ENCODE peak calls at places on chromosome 7, in four cellular contexts. O is activated T-cell treated with anti-CD3 and anti-CD28 coated beads, Interleukin-2, amount 50 U/mL, for 4 hours; N is activated CD4-positive, alpha-beta T cell treated with anti-CD3 and anti-CD28 coated beads, Interleukin-2, amount 50 U/mL, for 1 hour; A is NB4. X is an unnamed sample.

GRCh38 chr7:33457041-33457440 is 327.7 kb downstream of the BBS9 start:
- DNase-seq in A (no peak), O (no peak), N (no peak), X (no peak)

GRCh38 chr7:30437823-30438574 is 40.6 kb downstream of the NOD1 start:
- DNase-seq in A (no peak), N (no peak), O (no peak), X (no peak)

GRCh38 chr7:24907311-24907886 is 72.6 kb downstream of the OSBPL3 start:
- DNase-seq in N (no peak), O (no peak), A (peak; percentile 55), X (no peak)

GRCh38 chr7:136045992-136046391 is 68.8 kb upstream of the MTPN start:
- DNase-seq in N (no peak), A (no peak), O (no peak), X (no peak)

GRCh38 chr7:2926120-2926897 is 82.2 kb upstream of the GNA12 start:
- DNase-seq in A (no peak), N (no peak), O (no peak), X (no peak)

GRCh38 chr7:95594185-95594584 is 2.1 kb downstream of the PDK4 start:
- DNase-seq in A (no peak), O (no peak), N (no peak), X (no peak)

GRCh38 chr7:2010101-2010500 is 222.6 kb downstream of the MAD1L1 start:
- DNase-seq in N (no peak), O (no peak), A (no peak), X (no peak)

GRCh38 chr7:29239638-29240037 is 45.1 kb downstream of the CHN2 start:
- DNase-seq in A (peak; percentile 42), N (no peak), O (no peak), X (no peak)

GRCh38 chr7:120583835-120584586 is 273.9 kb downstream of the TSPAN12 start:
- DNase-seq in N (no peak), O (no peak), A (no peak), X (no peak)

GRCh38 chr7:5431485-5432118 is 8.0 kb upstream of the TNRC18 start:
- DNase-seq in N (no peak), A (no peak), O (no peak), X (no peak)

GRCh38 chr7:139660317-139661042 is 117.3 kb downstream of the HIPK2 start:
- DNase-seq in O (no peak), A (no peak), N (no peak), X (no peak)

GRCh38 chr7:108097703-108098102 is 32.5 kb downstream of the LAMB4 start:
- DNase-seq in O (no peak), A (peak; percentile 41), N (no peak), X (no peak)

GRCh38 chr7:94561841-94562514 is 52.4 kb downstream of the CASD1 start:
- DNase-seq in N (no peak), A (no peak), O (no peak), X (no peak)

GRCh38 chr7:155581107-155581830 is 34.9 kb upstream of the CNPY1 start:
- DNase-seq in N (no peak), A (no peak), O (no peak), X (no peak)

GRCh38 chr7:66303454-66304160 is 98.5 kb downstream of the TPST1 start:
- DNase-seq in A (no peak), O (no peak), N (no peak), X (no peak)

GRCh38 chr7:117478796-117479479 is 887 bp upstream of the CFTR start:
- DNase-seq in A (no peak), N (no peak), O (no peak), X (no peak)

GRCh38 chr7:123024989-123025758 is 29.7 kb upstream of the TAS2R16 start:
- DNase-seq in N (no peak), A (no peak), O (no peak), X (no peak)

GRCh38 chr7:38182450-38182849 is 4.4 kb downstream of the STARD3NL start:
- DNase-seq in N (no peak), O (no peak), A (no peak), X (no peak)

GRCh38 chr7:188727-189500 is 3.5 kb upstream of the FAM20C start:
- DNase-seq in A (no peak), O (no peak), N (no peak), X (no peak)

GRCh38 chr7:30348083-30348560 is 63.7 kb downstream of the ZNRF2 start:
- DNase-seq in O (peak; percentile 33), A (peak; percentile 93), N (peak; percentile 29), X (no peak)

GRCh38 chr7:1043552-1044188 is 676 bp upstream of the GPR146 start:
- DNase-seq in O (no peak), N (no peak), A (no peak), X (no peak)

GRCh38 chr7:126699707-126700106 is 553.0 kb downstream of the GRM8 start:
- DNase-seq in A (no peak), N (no peak), O (no peak), X (no peak)

X was measured in activated CD4-positive, CD25-positive, alpha-beta regulatory T cell treated with anti-CD3 and anti-CD28 coated beads, Interleukin-2, amount 50 U/mL, for 72 hours.